ENCODE peak calls at places on chromosomes 3 and 15, in four cellular contexts. V is A549, Z is myocyte, I is hippocampal formation. M is an unnamed sample.
A peak's percentile ranks its signal among the peaks of the same experiment; 100 is the strongest.

GRCh38 chr3:105885261-105885660 is 16.4 kb upstream of the CBLB start:
- DNase-seq in V (no peak), Z (no peak), I (no peak), M (no peak)

GRCh38 chr3:5032844-5033243 is 53.6 kb downstream of the BHLHE40 start:
- DNase-seq in V (no peak), Z (no peak), I (no peak), M (no peak)

GRCh38 chr15:64112904-64113303 is 17.1 kb downstream of the SNX1 start:
- DNase-seq in V (no peak), Z (no peak), I (no peak), M (no peak)

GRCh38 chr15:77569647-77570186 is 63.0 kb downstream of the LINGO1 start:
- DNase-seq in V (no peak), Z (no peak), I (no peak), M (no peak)

GRCh38 chr15:36645106-36645505 is 65.7 kb downstream of the CDIN1 start:
- DNase-seq in V (no peak), Z (no peak), I (no peak), M (no peak)

GRCh38 chr3:195587824-195588223 is 4.1 kb upstream of the APOD start:
- DNase-seq in V (no peak), Z (no peak), I (no peak), M (no peak)

GRCh38 chr3:146780251-146780650 is 175.1 kb upstream of the PLSCR5 start:
- DNase-seq in V (no peak), Z (no peak), I (no peak), M (no peak)

GRCh38 chr15:39869251-39869650 is 50.8 kb downstream of the GPR176 start:
- DNase-seq in V (no peak), Z (no peak), I (no peak), M (no peak)

GRCh38 chr3:56025316-56025715 is 443.0 kb downstream of the ERC2 start:
- DNase-seq in V (no peak), Z (no peak), I (no peak), M (no peak)

GRCh38 chr3:3708769-3709115 is 90.5 kb upstream of the LRRN1 start:
- DNase-seq in V (no peak), Z (no peak), I (no peak), M (no peak)

GRCh38 chr3:196388946-196389345 is 43.3 kb downstream of the UBXN7 start:
- DNase-seq in V (no peak), Z (no peak), I (no peak), M (no peak)

GRCh38 chr3:169241575-169241927 is 422.0 kb downstream of the MECOM start:
- DNase-seq in V (no peak), Z (no peak), I (no peak), M (no peak)

GRCh38 chr15:26624128-26624527 is 148.7 kb downstream of the GABRB3 start:
- DNase-seq in V (no peak), Z (no peak), I (no peak), M (no peak)

GRCh38 chr15:48855501-48856440 is 22.2 kb upstream of the EID1 start:
- DNase-seq in V (peak; percentile 15), Z (peak; percentile 46), I (peak; percentile 17), M (no peak)

GRCh38 chr3:6392123-6392522 is 468.8 kb upstream of the GRM7 start:
- DNase-seq in V (no peak), Z (no peak), I (no peak), M (no peak)

GRCh38 chr15:68469162-68470048 is 37.4 kb upstream of the ITGA11 start:
- DNase-seq in V (no peak), Z (no peak), I (no peak), M (no peak)

GRCh38 chr15:33074942-33075341 is 119.6 kb downstream of the FMN1 start:
- DNase-seq in V (no peak), Z (no peak), I (no peak), M (no peak)

GRCh38 chr3:49519266-49519665 is 35.0 kb upstream of the BSN start:
- DNase-seq in V (no peak), Z (peak; percentile 38), I (peak; percentile 76), M (peak; percentile 80)